ENCODE peak calls at places on chromosomes 2 and 18, in five cellular contexts. C is PC-3, J is stomach, P is IMR-90, Q is H1. I is an unnamed sample.

GRCh38 chr18:76371804-76372203 is 123.2 kb downstream of the ZNF516 start:
- DNase-seq in C (no peak), J (no peak), P (no peak), Q (no peak), I (no peak)

GRCh38 chr2:25331686-25332365 is 9.9 kb downstream of the DNMT3A start:
- DNase-seq in C (no peak), J (no peak), P (peak; percentile 34), Q (no peak), I (no peak)

GRCh38 chr18:78150590-78150989 is 829.0 kb upstream of the SALL3 start:
- DNase-seq in C (no peak), J (no peak), P (no peak), Q (no peak), I (no peak)

GRCh38 chr2:47251404-47251675 is 96.2 kb upstream of the STPG4 start:
- DNase-seq in C (no peak), J (no peak), P (no peak), Q (no peak), I (no peak)

GRCh38 chr18:25282282-25282681 is 69.7 kb downstream of the ZNF521 start:
- DNase-seq in C (no peak), J (no peak), P (no peak), Q (no peak), I (no peak)

GRCh38 chr2:9163306-9164111 is 43.1 kb upstream of the ASAP2 start:
- DNase-seq in C (peak; percentile 69), J (no peak), P (peak; percentile 75), Q (no peak), I (peak; percentile 86)

GRCh38 chr2:54577035-54577434 is 120.9 kb downstream of the SPTBN1 start:
- DNase-seq in C (no peak), J (peak; percentile 90), P (no peak), Q (no peak), I (no peak)

GRCh38 chr2:7826656-7827055 is 855.2 kb upstream of the ID2 start:
- DNase-seq in C (peak; percentile 30), J (no peak), P (no peak), Q (no peak), I (no peak)

GRCh38 chr18:45998244-45998643 is 31.1 kb upstream of the EPG5 start:
- DNase-seq in C (no peak), J (no peak), P (no peak), Q (no peak), I (no peak)

GRCh38 chr2:72146357-72147302 is 1.0 kb downstream of the CYP26B1 start:
- DNase-seq in C (no peak), J (peak; percentile 25), P (no peak), Q (peak; percentile 58), I (peak; percentile 9)
- H3K27me3 ChIP-seq in C (peaks cover 29% of the 10 kb centered on the region), J (peaks cover 76% of the 10 kb centered on the region), P (peaks cover 90% of the 10 kb centered on the region), Q (peaks cover 60% of the 10 kb centered on the region), I (peaks cover 92% of the 10 kb centered on the region)

GRCh38 chr2:127514485-127514884 is 11.8 kb downstream of the IWS1 start:
- DNase-seq in C (no peak), J (no peak), P (no peak), Q (no peak), I (no peak)
- H3K27ac ChIP-seq in C (no peak overlapping the region), J (no peak overlapping the region), P (no peak overlapping the region), Q (no peak overlapping the region), I (no peak overlapping the region)

DNA sequence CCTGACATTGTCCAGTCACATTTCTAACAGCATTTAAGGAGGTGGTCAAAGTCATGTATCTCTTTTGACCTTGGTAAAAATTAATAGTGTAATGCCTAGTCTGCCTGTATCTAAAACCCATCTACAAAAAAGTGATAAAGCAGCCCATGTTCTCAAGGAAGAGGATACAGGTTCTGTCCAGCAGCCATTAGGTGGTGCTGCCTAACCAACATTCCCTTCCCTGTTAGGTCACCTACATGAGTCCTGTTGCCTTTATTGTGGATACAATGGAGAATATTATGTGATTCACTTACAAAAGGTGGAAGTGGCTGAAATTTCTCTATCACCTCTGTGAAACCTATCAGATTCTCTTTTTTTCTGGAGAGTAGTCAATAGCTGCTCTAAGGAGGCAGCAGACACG is 52.5 kb downstream of the AQP4 start:
- DNase-seq in C (peak; percentile 58), J (peak; percentile 37), P (no peak), Q (no peak), I (peak; percentile 46)
- TF ChIP-seq CTCF in C (peak; percentile 69), J (no peak), P (no peak), Q (peak; percentile 7), I (peak; percentile 64)

GRCh38 chr2:231384970-231385369 is 10.5 kb upstream of the B3GNT7 start:
- DNase-seq in C (peak; percentile 42), J (no peak), P (no peak), Q (no peak), I (peak; percentile 43)

GRCh38 chr2:231385429-231385828 is 10.1 kb upstream of the B3GNT7 start:
- DNase-seq in C (no peak), J (no peak), P (no peak), Q (no peak), I (no peak)

GRCh38 chr2:231386446-231386845 is 9.1 kb upstream of the B3GNT7 start:
- DNase-seq in C (peak; percentile 87), J (no peak), P (peak; percentile 86), Q (no peak), I (peak; percentile 51)

GRCh38 chr2:231382116-231382515 is 13.4 kb upstream of the B3GNT7 start:
- DNase-seq in C (no peak), J (no peak), P (no peak), Q (no peak), I (no peak)

DNA sequence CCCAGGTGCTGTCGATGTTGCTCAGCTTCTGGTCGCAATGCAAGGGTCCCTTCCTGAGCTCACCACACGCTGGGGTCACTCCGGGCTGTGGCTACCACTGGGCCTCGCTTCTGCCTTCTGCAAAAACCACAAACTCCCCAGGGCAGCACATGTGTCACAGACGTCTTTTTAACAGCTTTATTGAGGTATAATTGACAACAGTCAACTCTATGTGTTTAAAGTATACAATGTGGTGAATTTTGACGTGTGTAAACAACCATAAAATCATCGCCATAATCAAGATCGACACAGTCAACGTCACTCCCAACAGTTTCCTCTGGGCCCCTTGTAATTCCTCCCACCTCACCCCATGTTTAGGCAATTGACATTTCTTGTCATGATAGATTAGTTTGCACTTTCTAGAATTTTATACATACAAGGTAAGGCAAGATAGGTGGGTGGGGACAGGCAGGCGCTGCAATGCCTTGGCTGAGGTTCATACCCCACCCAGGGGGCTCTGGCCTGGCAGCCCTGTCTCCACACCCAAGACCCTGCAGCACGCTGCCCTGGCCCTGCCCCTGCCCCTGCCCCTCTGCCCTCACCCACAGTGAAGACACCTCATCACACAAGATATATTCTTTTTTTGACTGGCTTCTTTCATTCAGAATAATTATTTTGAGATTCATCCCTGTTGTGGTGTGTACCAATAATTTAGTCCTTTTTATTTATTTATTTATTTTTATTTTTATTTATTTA is 11.6 kb upstream of the B3GNT7 start:
- DNase-seq in C (no peak), J (no peak), P (no peak), Q (no peak), I (no peak)
- H3K27me3 ChIP-seq in C (no peaks in the 10 kb centered on the region), J (no peaks in the 10 kb centered on the region), P (no peaks in the 10 kb centered on the region), Q (no peaks in the 10 kb centered on the region), I (no peaks in the 10 kb centered on the region)

GRCh38 chr18:47868744-47869143 is 61.7 kb downstream of the SMAD2 start:
- DNase-seq in C (no peak), J (no peak), P (no peak), Q (no peak), I (peak; percentile 21)
- H3K27ac ChIP-seq in C (no peak overlapping the region), J (no peak overlapping the region), P (no peak overlapping the region), Q (no peak overlapping the region), I (no peak overlapping the region)

DNA sequence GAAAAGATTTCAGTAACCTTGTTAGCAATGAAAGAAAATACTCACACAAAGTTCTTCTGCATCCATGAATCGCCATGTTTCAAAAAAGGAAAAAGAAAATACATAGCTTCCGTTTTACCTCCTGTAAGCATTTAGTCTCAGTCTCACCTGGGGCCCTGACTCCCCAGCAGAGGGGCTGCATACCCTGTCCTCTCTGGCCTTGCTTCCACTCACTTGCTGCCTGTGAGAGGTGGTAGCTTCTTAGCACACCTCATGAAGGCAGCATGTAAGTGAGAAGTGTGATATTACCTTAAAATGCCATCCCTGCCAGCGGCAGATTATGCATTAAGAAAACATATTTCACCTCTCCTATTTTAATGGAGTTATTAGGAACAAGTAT is 49.3 kb upstream of the ZNF385B start:
- DNase-seq in C (no peak), J (no peak), P (no peak), Q (no peak), I (no peak)
- TF ChIP-seq CTCF in C (no peak), J (no peak), P (no peak), Q (no peak), I (no peak)

GRCh38 chr2:69645926-69646325 is 2.4 kb upstream of the AAK1 start:
- DNase-seq in C (no peak), J (no peak), P (no peak), Q (no peak), I (no peak)
- H3K27me3 ChIP-seq in C (no peaks in the 10 kb centered on the region), J (no peaks in the 10 kb centered on the region), P (no peaks in the 10 kb centered on the region), Q (no peaks in the 10 kb centered on the region), I (no peaks in the 10 kb centered on the region)

DNA sequence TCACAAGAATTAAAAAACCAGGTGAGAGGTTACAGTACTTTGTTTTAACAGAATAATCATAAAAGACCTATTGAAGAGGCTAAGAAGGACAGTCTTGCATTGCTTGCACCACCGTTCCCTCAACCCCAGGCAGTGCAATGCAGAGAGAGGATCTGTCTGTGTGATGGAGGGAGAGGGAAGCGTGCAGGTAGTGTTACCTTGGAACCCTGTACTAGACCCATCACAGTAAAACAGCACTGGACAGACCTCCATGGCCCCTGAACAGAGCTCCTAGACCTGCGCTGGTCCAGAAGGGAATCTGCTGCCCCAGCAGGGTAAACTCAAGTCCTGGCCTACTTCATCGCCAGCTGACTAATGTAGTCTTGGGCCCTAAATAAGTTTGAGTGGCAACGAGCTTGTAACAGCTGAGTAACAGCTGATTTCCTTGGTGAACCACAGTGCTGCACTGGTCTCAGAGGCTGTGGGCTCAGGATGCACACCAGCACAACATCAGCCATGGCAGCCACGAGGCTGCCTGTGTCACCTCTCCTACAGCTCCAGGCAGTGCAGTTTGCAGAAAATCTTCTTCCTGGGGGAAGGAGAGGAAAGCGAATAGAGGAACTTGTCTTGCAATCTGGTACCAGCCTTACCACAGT is 417.1 kb downstream of the CDH7 start:
- DNase-seq in C (no peak), J (no peak), P (no peak), Q (no peak), I (no peak)
- H3K27ac ChIP-seq in C (no peak overlapping the region), J (no peak overlapping the region), P (no peak overlapping the region), Q (no peak overlapping the region), I (no peak overlapping the region)

I was measured in foreskin keratinocyte.